ENCODE peak calls at places on chromosome 6, in four cellular contexts. U is uterus, I is RWPE1, V is omental fat pad. W is an unnamed sample.

GRCh38 chr6:130421567-130421966 is 55.8 kb downstream of the TMEM200A start:
- DNase-seq in U (no peak), V (no peak), I (no peak), W (no peak)

GRCh38 chr6:90106449-90106848 is 190.2 kb downstream of the BACH2 start:
- DNase-seq in I (no peak), V (no peak), U (no peak), W (no peak)

GRCh38 chr6:11315743-11316437 is 83.4 kb upstream of the NEDD9 start:
- DNase-seq in I (peak; percentile 57), U (no peak), V (no peak), W (no peak)

GRCh38 chr6:11486486-11486885 is 51.1 kb upstream of the TMEM170B start:
- DNase-seq in I (no peak), U (no peak), V (no peak), W (no peak)

GRCh38 chr6:152085533-152085932 is 278.1 kb downstream of the ESR1 start:
- DNase-seq in V (no peak), I (peak; percentile 25), U (no peak), W (no peak)

GRCh38 chr6:27890351-27891299 is 21.6 kb downstream of the OR2B2 start:
- DNase-seq in I (peak; percentile 80), V (no peak), U (no peak), W (no peak)

GRCh38 chr6:31460361-31461025 is 37.5 kb upstream of the MICB start:
- DNase-seq in U (no peak), I (no peak), V (no peak), W (no peak)

GRCh38 chr6:105259912-105260889 is 80.4 kb upstream of the POPDC3 start:
- DNase-seq in U (no peak), I (no peak), V (no peak), W (no peak)

GRCh38 chr6:105990151-105990550 is 96.0 kb upstream of the PRDM1 start:
- DNase-seq in V (no peak), U (no peak), I (no peak), W (no peak)

GRCh38 chr6:29887330-29887818 is 55.0 kb upstream of the HLA-A start:
- DNase-seq in U (peak; percentile 77), V (no peak), I (peak; percentile 8), W (no peak)

GRCh38 chr6:111418971-111419693 is 63.9 kb downstream of the REV3L start:
- DNase-seq in I (no peak), V (no peak), U (no peak), W (no peak)

GRCh38 chr6:6940031-6940664 is 167.6 kb upstream of the RREB1 start:
- DNase-seq in I (no peak), U (no peak), V (no peak), W (no peak)

GRCh38 chr6:34393191-34393967 is 910 bp upstream of the NUDT3 start:
- DNase-seq in U (no peak), V (no peak), I (no peak), W (no peak)

GRCh38 chr6:111625511-111626331 is 20.0 kb upstream of the TRAF3IP2 start:
- DNase-seq in V (no peak), U (peak; percentile 64), I (no peak), W (no peak)

GRCh38 chr6:111938710-111939109 is 65.5 kb upstream of the FYN start:
- DNase-seq in U (no peak), I (peak; percentile 49), V (no peak), W (no peak)

GRCh38 chr6:132964868-132965382 is 150.6 kb downstream of the RPS12 start:
- DNase-seq in U (no peak), I (no peak), V (no peak), W (no peak)

GRCh38 chr6:148611213-148611612 is 135.6 kb upstream of the UST start:
- DNase-seq in V (no peak), I (peak; percentile 8), U (peak; percentile 77), W (no peak)

GRCh38 chr6:132392792-132393191 is 8.5 kb downstream of the MOXD1 start:
- DNase-seq in U (no peak), I (peak; percentile 11), V (no peak), W (no peak)

DNA sequence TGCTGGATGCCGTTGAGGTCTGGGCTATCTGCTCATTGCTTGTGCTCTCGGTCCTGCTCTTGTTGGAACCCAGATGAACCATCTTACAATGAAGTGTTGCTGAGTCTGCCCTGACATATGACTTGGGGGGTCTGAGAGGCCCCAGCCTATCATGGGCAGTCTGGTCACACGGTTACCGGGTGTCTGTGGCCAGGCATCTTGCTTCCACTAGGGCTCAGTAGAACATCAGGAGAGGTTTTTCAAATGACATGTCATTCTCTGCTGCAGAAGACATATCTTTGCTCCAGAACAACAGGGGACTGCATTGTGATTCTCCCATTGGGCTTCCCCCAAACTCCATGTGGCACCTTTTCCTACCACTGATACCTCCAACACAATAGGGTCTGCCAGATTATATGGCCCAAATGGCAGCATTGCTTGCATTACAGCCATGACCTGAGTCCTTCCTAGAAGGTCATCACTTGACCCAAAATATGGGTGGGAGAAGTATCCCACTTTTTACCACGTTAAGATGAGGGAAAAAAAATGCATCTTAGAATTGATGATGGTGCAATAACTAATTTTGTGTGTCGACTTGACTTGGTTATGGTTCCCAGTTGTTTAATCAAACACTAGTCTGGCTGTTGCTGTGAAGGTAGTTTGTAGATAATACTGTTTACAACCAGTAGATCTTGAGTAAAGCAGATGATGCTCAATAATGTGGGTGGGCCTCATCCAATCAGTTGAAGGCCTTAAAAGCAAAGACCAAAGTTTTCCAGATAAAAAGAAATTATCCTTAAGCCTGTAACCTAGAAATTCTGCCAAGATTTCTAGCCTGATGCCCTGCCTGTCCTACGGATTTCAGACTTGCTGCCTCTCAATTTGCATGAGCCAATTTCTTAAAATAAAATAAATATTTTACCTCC is 241.0 kb downstream of the QKI start:
- DNase-seq in I (no peak), U (no peak), V (no peak), W (no peak)
- TF ChIP-seq CTCF in I (no peak), U (no peak), V (no peak), W (no peak)

DNA sequence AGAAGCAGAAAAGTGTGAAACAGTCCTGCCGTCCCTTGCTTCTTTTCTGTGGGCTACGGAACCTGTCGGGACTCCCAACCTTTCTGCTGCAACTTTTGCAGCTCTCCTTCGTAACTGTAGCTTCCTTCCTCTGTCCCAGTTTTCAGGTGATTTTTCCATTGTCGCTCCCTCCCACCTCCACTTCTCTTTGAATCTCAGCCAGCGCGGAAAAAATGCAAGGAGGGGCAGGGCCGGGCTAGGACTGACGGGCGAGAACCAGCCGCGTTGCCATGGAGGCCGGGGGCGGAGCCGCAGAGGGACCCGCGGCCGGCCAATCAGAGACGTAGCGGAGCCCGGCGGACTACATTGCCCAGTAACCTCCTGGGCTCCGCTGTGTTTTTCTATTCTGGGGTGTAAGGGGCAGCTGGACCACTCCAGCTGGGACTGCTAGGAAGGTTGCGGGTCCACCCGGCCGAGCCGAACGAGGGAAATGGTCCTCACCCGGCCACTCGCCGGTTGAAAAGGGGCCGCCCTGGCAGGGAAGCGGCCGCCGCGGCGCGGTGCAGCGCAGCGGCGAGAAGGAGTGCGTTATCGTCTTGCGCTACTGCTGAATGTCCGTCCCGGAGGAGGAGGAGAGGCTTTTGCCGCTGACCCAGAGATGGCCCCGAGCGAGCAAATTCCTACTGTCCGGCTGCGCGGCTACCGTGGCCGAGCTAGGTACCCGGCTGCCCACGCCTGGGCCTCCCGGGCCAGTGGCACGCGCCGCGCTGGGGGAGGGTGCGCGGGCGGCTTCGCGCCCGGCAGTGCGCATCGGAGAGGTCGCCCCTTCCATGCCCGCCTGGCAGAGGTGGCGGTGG is at the start of the genes CYP39A1 and SLC25A27:
- DNase-seq in V (peak; percentile 86), I (peak; percentile 95), U (peak; percentile 90), W (peak; percentile 85)
- TF ChIP-seq CTCF in V (no peak), I (no peak), U (no peak), W (no peak)

GRCh38 chr6:82890240-82890639 is 175.4 kb downstream of the UBE3D start:
- DNase-seq in V (no peak), U (no peak), I (no peak), W (no peak)
- TF ChIP-seq CTCF in V (no peak), U (no peak), I (no peak), W (no peak)

GRCh38 chr6:127420558-127420957 is 38.6 kb downstream of the KIAA0408 start:
- DNase-seq in U (peak; percentile 64), V (peak; percentile 27), I (peak; percentile 81), W (no peak)
- TF ChIP-seq CTCF in U (peak; percentile 27), V (no peak), I (peak; percentile 52), W (no peak)

GRCh38 chr6:37485259-37485658 is 14.4 kb downstream of the CCDC167 start:
- DNase-seq in U (no peak), V (no peak), I (no peak), W (no peak)
- TF ChIP-seq CTCF in U (no peak), V (no peak), I (no peak), W (no peak)

GRCh38 chr6:33277663-33278391 is 904 bp downstream of the B3GALT4 start:
- DNase-seq in I (no peak), V (no peak), U (no peak), W (no peak)
- TF ChIP-seq CTCF in I (no peak), V (no peak), U (no peak), W (no peak)

DNA sequence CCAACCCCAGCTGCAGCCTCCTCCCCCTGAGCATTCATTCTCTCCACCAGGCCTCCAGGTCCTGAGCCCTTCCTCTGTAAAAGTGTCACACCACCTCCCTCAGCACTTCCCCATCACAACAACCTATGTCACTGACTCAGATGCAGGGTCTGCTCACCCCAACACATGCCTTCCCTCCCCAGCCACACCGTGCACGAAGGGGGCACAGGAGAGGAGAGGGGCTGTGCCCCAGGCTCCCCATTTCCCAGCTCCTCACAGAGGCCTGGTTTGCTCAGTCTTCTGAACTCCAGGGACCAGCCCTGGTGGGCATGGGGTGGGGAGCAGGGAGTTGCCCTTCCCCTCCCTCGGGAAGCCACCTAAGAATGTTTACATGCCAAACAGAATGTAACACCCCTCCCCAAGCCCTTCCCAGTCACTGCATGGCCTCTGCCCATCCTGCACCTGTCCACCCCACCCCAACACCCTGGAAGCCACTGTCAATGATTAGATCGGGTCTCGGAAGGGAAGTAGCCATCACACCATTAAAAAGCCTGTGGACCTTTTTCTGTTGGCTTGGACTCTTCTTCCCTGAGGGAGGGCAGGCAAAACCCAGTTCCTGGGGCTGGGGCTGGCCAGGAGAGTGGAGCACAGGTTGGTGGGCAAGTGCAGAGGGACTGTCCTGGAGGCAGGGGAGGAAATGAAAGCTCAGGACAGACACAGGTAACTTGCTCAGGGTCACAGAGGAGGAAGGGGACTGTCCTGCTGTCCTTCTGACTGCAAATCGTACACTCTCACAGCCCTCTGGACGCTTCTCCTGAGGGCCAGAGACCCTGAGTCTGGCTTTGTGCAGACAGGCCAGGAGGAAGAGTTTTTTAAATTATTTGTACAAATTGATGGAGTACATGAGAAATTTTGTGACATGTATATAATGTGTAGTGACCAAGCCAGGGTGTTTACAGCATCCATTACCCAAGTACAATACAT is 10.1 kb upstream of the SLC22A7 start:
- DNase-seq in V (no peak), I (no peak), U (no peak), W (no peak)
- TF ChIP-seq CTCF in V (no peak), I (no peak), U (no peak), W (no peak)

DNA sequence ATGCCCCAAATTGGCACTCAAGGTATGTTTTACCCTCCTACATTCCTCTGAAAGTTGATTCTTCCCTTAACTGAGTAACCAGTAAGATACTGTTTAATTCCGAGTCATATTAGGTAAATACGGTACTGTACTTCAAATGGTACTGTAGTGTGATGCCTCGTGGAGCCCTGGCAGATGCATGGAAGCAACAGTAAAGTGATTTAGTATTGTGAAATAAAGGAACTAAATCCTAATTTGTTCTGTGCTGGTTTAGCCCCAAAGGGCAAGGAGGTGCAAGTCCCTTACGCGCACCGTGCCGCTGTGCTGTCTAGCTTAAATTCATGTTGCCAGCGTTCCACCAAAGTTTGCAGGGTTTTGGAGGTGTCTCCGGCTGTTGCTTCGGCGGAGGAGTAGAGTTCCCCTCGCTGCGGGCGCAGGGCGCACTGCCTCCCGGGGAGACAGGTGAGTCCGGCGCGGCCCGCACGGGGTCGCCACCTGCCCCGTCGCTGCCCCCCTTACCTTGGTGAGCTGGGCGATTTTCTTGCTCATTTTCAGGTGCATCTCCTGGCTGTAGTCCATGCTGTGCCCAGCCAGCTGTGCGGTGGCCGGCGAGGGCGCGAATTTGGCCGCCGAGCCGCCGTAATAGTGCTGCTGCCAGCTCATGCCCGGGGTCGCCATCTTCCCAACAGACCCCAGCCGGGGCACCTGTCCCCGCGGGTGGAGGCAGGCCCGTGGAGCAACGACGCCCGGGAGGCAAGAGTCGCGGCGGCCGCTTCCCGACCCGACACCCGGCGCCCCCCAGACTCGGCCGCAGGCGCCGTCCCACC is 618 bp downstream of the FAM184A start:
- DNase-seq in I (peak; percentile 36), U (peak; percentile 26), V (no peak), W (no peak)
- TF ChIP-seq CTCF in I (no peak), U (no peak), V (no peak), W (no peak)

W was measured in mesothelial cell of epicardium.